ENCODE peak calls at places on chromosome 11, in four cellular contexts. G is A549, Q is HepG2, E is GM12878. Z is an unnamed sample.

GRCh38 chr11:11381471-11382100 is 28.5 kb upstream of the CSNK2A3 start:
- DNase-seq in G (no peak), E (no peak), Q (no peak), Z (no peak)

GRCh38 chr11:132099692-132100091 is 729.3 kb downstream of the NTM start:
- DNase-seq in E (no peak), Q (no peak), G (no peak), Z (peak)

GRCh38 chr11:14041565-14041964 is 79.0 kb downstream of the SPON1 start:
- DNase-seq in Q (no peak), G (no peak), E (no peak), Z (no peak)

GRCh38 chr11:15484398-15484797 is 369.7 kb downstream of the INSC start:
- DNase-seq in Q (no peak), G (no peak), E (no peak), Z (no peak)

GRCh38 chr11:45151362-45151982 is 5.0 kb downstream of the PRDM11 start:
- DNase-seq in E (no peak), Q (no peak), G (no peak), Z (no peak)

GRCh38 chr11:94544582-94544831 is 786 bp downstream of the FUT4 start:
- DNase-seq in Q (no peak), G (no peak), E (no peak), Z (no peak)

GRCh38 chr11:23280088-23280487 is 419.8 kb upstream of the CCDC179 start:
- DNase-seq in E (no peak), Q (no peak), G (no peak), Z (no peak)

GRCh38 chr11:61116426-61117214 is 14.3 kb downstream of the CD5 start:
- DNase-seq in Q (no peak), G (no peak), E (no peak), Z (no peak)

GRCh38 chr11:29448246-29448877 is 568.5 kb downstream of the KCNA4 start:
- DNase-seq in G (peak), Q (no peak), E (no peak), Z (no peak)

GRCh38 chr11:133902506-133902905 is 54.3 kb downstream of the IGSF9B start:
- DNase-seq in Q (no peak), G (no peak), E (no peak), Z (no peak)

GRCh38 chr11:113577356-113578163 is 102.4 kb upstream of the DRD2 start:
- DNase-seq in Q (no peak), G (no peak), E (no peak), Z (no peak)

GRCh38 chr11:115112779-115113178 is 391.4 kb downstream of the CADM1 start:
- DNase-seq in G (no peak), Q (no peak), E (no peak), Z (no peak)

GRCh38 chr11:29214833-29215232 is 802.0 kb downstream of the KCNA4 start:
- DNase-seq in Q (no peak), G (no peak), E (no peak), Z (no peak)

GRCh38 chr11:47137476-47137875 is 39.2 kb downstream of the ARFGAP2 start:
- DNase-seq in G (no peak), Q (no peak), E (no peak), Z (no peak)

GRCh38 chr11:68870470-68870869 is 28.8 kb upstream of the CPT1A start:
- DNase-seq in E (no peak), Q (no peak), G (no peak), Z (no peak)

GRCh38 chr11:126791446-126791845 is 209.1 kb downstream of the KIRREL3 start:
- DNase-seq in G (no peak), E (no peak), Q (no peak), Z (no peak)

GRCh38 chr11:120181446-120181992 is 29.3 kb upstream of the OAF start:
- DNase-seq in G (no peak), Q (no peak), E (no peak), Z (no peak)

GRCh38 chr11:61587541-61587941 is 6.7 kb upstream of the SYT7 start:
- DNase-seq in Q (no peak), E (no peak), G (no peak), Z (peak)

GRCh38 chr11:19777342-19778102 is 64.9 kb downstream of the NAV2 start:
- DNase-seq in G (peak), Q (peak), E (peak), Z (peak)

GRCh38 chr11:122863704-122864326 is 18.7 kb upstream of the JHY start:
- DNase-seq in Q (no peak), G (peak), E (no peak), Z (peak)

GRCh38 chr11:111408789-111409727 is 30.0 kb upstream of the POU2AF1 start:
- DNase-seq in G (no peak), E (peak), Q (no peak), Z (no peak)

GRCh38 chr11:128297805-128298204 is 289.6 kb downstream of the ETS1 start:
- DNase-seq in E (no peak), G (no peak), Q (no peak), Z (no peak)

GRCh38 chr11:74442601-74443000 is 24.7 kb downstream of the KCNE3 start:
- DNase-seq in Q (no peak), G (peak), E (no peak), Z (no peak)

GRCh38 chr11:135027461-135027860 is 615.4 kb upstream of the B3GAT1 start:
- DNase-seq in Q (peak), E (no peak), G (no peak), Z (peak)

GRCh38 chr11:44842219-44842618 is 108.5 kb downstream of the TP53I11 start:
- DNase-seq in E (no peak), Q (no peak), G (no peak), Z (no peak)

GRCh38 chr11:117385906-117386305 is 58.3 kb downstream of the CEP164 start:
- DNase-seq in Q (no peak), G (no peak), E (no peak), Z (no peak)

GRCh38 chr11:41301023-41301422 is 158.4 kb downstream of the LRRC4C start:
- DNase-seq in E (no peak), G (no peak), Q (no peak), Z (no peak)

GRCh38 chr11:64757549-64758329 is 2.0 kb downstream of the PYGM start:
- DNase-seq in Q (no peak), G (no peak), E (no peak), Z (no peak)

GRCh38 chr11:11179239-11179638 is 173.8 kb downstream of the CSNK2A3 start:
- DNase-seq in E (no peak), Q (no peak), G (peak), Z (no peak)

GRCh38 chr11:36890841-36891240 is 292.8 kb upstream of the RAG2 start:
- DNase-seq in Q (no peak), E (no peak), G (no peak), Z (no peak)

GRCh38 chr11:117502285-117502856 is 174.7 kb downstream of the CEP164 start:
- DNase-seq in G (no peak), E (no peak), Q (no peak), Z (no peak)

GRCh38 chr11:18749681-18750319 is 23.8 kb upstream of the IGSF22 start:
- DNase-seq in E (no peak), Q (peak), G (peak), Z (no peak)

GRCh38 chr11:78638704-78639380 is 64.2 kb upstream of the NARS2 start:
- DNase-seq in G (no peak), E (no peak), Q (no peak), Z (no peak)

GRCh38 chr11:46889689-46890475 is 28.5 kb downstream of the LRP4 start:
- DNase-seq in Q (peak), G (peak), E (peak), Z (peak)

GRCh38 chr11:113468666-113469345 is 6.4 kb downstream of the DRD2 start:
- DNase-seq in G (no peak), Q (no peak), E (no peak), Z (no peak)

GRCh38 chr11:125451400-125452124 is 44.5 kb downstream of the FEZ1 start:
- DNase-seq in Q (no peak), G (no peak), E (no peak), Z (peak)

GRCh38 chr11:119262668-119263351 is 54.1 kb downstream of the MCAM start:
- DNase-seq in E (peak), Q (no peak), G (no peak), Z (no peak)

GRCh38 chr11:33900159-33900855 is 8.4 kb upstream of the LMO2 start:
- DNase-seq in G (no peak), E (no peak), Q (no peak), Z (no peak)

GRCh38 chr11:12410006-12410728 is 32.8 kb downstream of the PARVA start:
- DNase-seq in Q (no peak), G (peak), E (no peak), Z (no peak)

GRCh38 chr11:3962406-3962840 is 107.0 kb downstream of the STIM1 start:
- DNase-seq in E (no peak), G (no peak), Q (no peak), Z (no peak)

DNA sequence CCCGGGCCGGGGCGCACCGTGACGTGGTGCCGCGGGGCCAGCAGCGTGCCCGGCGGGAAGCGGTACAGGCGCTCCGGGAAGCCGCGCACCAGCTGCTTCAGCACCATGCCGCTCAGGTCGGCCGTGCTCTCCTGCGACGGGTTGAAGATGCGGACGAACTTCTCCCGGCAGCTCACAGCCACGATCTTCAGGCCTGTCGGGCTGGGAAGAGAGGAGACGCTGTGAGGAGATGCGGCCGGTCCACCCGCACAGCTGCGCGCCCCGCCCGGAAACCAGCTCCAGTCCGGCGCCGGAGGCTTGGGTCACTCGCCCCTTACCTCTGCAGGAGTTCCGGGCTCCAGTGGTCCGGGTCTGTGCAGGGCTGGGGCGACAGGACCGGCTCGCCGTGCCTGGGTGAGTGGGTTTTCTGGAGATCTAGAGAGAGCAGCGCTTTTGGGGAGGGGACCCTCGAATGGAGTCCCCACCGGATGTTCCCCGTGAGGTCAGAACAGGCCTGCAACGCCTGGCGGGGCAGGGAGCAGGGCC is 4.3 kb downstream of the LMNTD2 start:
- DNase-seq in Q (no peak), E (no peak), G (no peak), Z (no peak)
- TF ChIP-seq POLR2AphosphoS2 in Q (no peak), E (no peak), G (no peak), Z (no peak)

DNA sequence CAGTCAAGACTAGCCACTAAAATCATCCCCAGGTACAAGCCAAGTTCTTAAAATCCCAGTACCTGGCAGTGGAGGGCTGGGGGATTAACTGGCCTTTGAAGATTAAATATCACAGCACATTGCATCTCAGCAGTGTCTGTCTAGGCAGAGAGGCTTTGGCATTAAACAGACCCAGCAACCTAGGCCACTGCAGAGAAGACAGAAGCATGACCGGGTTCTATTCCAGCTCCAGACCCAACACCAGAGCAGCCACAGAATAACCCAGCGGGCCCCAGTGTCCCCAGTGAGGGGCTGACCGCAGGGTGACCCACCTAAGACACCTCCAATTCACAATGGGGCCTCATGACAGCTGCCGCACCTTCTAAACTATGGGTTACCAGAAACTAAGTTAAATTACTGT is 88.2 kb downstream of the SHANK2 start:
- DNase-seq in Q (no peak), G (no peak), E (no peak), Z (no peak)
- TF ChIP-seq POLR2AphosphoS2 in Q (no peak), G (no peak), E (no peak), Z (no peak)

GRCh38 chr11:102135256-102135655 is 25.0 kb downstream of the YAP1 start:
- DNase-seq in E (no peak), G (no peak), Q (no peak), Z (no peak)

GRCh38 chr11:102139081-102139498 is 28.8 kb downstream of the YAP1 start:
- DNase-seq in G (no peak), E (no peak), Q (no peak), Z (no peak)

GRCh38 chr11:102138223-102138622 is 28.0 kb downstream of the YAP1 start:
- DNase-seq in Q (no peak), E (no peak), G (no peak), Z (no peak)

GRCh38 chr11:102142333-102142732 is 32.1 kb downstream of the YAP1 start:
- DNase-seq in E (no peak), Q (no peak), G (no peak), Z (no peak)

DNA sequence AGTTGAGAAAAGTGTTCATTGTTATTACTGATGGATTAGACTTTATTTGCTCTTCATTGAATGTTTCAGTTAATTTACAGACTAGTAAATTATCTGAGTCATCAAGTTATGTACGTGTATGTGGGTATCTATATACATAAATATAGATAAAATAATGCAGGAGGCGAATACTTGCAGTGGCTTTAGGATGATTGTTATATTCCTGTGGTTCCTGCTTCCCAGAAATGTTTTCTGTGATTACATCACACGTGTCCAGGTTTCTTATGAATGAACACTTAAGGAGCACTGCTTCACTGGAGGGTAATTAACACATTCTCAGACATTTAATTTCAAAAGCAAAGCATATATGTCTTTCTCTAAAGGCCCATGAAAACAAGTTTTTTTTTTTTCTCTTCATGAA is 28.4 kb downstream of the YAP1 start:
- DNase-seq in Q (no peak), G (no peak), E (no peak), Z (no peak)
- TF ChIP-seq POLR2AphosphoS2 in Q (no peak), G (no peak), E (no peak), Z (no peak)

DNA sequence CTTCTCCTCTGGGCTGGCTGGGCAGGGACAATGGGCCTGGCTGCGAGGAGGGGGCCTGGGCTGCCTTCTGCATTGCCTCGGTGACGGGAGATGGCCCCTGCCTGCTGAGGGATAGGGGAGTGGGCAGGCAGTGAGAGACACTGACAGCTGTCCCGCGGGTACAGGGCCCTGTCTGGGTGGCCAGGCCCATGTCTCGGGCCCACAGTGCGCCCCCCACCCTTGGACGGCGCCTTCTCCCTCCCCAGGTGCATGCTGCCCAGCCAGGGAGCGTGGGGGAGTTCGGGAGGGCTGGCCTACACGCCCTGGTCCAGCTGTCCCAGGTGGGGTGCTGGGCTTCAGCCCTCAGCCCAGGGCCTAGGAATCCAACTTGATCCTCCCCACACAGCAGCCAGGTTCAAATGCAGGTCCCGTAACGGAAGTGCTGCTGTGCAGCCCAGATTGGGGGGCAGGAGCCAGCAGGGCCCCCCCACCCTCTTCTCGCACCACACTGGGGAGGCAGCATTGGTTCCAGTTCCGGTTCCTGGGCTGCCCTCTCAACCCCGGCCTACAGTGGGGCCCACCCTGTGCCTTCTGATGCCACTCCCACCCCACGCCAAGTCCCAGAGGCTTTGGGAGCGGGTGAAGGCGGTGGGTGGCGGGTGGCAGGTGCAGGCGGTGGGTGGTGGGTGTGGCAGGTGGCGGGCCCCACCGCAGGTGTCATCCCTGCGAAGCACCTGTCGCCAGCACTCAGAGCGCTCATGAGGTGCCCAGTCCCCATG is 7.3 kb upstream of the TSSC4 start:
- DNase-seq in G (no peak), E (no peak), Q (no peak), Z (no peak)
- TF ChIP-seq POLR2AphosphoS2 in G (no peak), E (no peak), Q (no peak), Z (no peak)

Z was measured in K562.